ENCODE peak calls at places on chromosomes 4 and X, in four cellular contexts. S, P, K and D are unnamed samples.

GRCh38 chrX:53714580-53715335 is 28.2 kb upstream of the HUWE1 start:
- DNase-seq in S (no peak), K (peak), P (peak), D (peak)

GRCh38 chrX:17550011-17550410 is 175.0 kb downstream of the NHS start:
- DNase-seq in S (no peak), K (no peak), P (no peak), D (no peak)

GRCh38 chr4:183175631-183176232 is 76.7 kb downstream of the WWC2 start:
- DNase-seq in S (no peak), P (peak), K (peak), D (no peak)

GRCh38 chr4:37828843-37829242 is 2.4 kb downstream of the PGM2 start:
- DNase-seq in S (no peak), K (no peak), P (no peak), D (no peak)

GRCh38 chr4:5458676-5459075 is 249.7 kb downstream of the EVC2 start:
- DNase-seq in S (no peak), K (no peak), P (no peak), D (no peak)

GRCh38 chrX:130130990-130131389 is 20.7 kb upstream of the ELF4 start:
- DNase-seq in S (no peak), P (no peak), K (no peak), D (no peak)

GRCh38 chrX:46757052-46757451 is 1.9 kb downstream of the SLC9A7 start:
- DNase-seq in S (no peak), P (no peak), K (no peak), D (no peak)

GRCh38 chr4:101419324-101420135 is 72.2 kb upstream of the PPP3CA start:
- DNase-seq in P (no peak), K (peak), S (no peak), D (no peak)

GRCh38 chr4:107997001-107997788 is 7.5 kb downstream of the HADH start:
- DNase-seq in K (peak), S (peak), P (no peak), D (no peak)

GRCh38 chrX:1554469-1555210 is 17.7 kb upstream of the P2RY8 start:
- DNase-seq in P (no peak), S (no peak), K (no peak), D (no peak)

GRCh38 chr4:69057620-69058409 is 38.5 kb upstream of the UGT2B7 start:
- DNase-seq in K (peak), P (no peak), S (no peak), D (no peak)

GRCh38 chrX:115503099-115503498 is 57.9 kb upstream of the PLS3 start:
- DNase-seq in K (no peak), P (no peak), S (no peak), D (no peak)
- TF ChIP-seq CTCF in K (no peak), P (no peak), S (no peak), D (no peak)

DNA sequence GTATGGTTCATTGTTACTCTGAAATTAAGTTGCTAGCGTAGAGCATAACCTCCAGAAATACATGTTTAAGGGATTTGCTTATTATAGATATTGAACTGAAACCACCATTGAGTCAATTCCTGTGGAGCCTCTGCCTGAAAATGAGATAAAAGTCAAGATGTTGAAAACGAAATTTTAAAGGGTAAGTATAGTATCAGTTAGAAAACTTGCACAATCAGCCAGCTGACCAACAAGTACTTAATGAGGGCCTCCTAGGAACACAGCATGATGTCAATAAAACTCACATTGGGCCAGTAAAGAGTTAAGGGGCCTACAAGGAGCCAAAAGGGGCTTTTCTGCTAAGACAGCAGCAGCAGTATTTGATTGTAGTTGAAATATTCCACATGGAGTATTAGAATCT is 314.0 kb upstream of the PPARGC1A start:
- DNase-seq in P (no peak), K (no peak), S (no peak), D (no peak)
- TF ChIP-seq CTCF in P (no peak), K (no peak), S (no peak), D (no peak)

GRCh38 chrX:148893395-148893794 is 393.0 kb downstream of the AFF2 start:
- DNase-seq in P (no peak), K (no peak), S (no peak), D (no peak)
- TF ChIP-seq CTCF in P (no peak), K (no peak), S (no peak), D (no peak)

GRCh38 chr4:119783200-119783978 is 154.8 kb upstream of the PDE5A start:
- DNase-seq in P (no peak), S (no peak), K (no peak), D (no peak)
- TF ChIP-seq CTCF in P (no peak), S (no peak), K (no peak), D (no peak)

DNA sequence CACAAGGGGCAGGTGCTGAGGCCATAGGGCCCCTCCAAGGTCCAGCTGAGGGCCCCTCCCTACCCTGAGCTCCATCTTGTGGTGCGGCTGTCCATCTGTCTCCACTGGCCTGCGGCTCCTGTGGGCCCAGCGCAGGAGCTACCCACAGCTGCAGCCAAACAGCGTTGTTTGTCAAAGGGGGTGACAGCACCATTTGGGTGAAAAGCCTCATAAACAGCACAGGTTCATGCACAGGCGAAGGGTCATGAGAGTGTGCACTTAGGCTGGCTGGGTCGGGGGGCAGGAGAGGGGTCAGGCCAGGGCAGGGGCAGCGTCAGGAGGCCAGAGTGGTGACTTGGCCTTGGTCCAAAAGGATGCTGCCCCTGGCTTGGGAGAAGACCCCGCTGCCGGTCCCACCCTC is 32.3 kb downstream of the BLOC1S4 start:
- DNase-seq in K (no peak), P (no peak), S (no peak), D (no peak)
- TF ChIP-seq CTCF in K (no peak), P (no peak), S (no peak), D (no peak)

GRCh38 chr4:128060130-128060619 is 937 bp upstream of the LARP1B start:
- DNase-seq in P (no peak), S (no peak), K (peak), D (no peak)

GRCh38 chr4:128060620-128061565 is at the start of gene LARP1B:
- DNase-seq in K (peak), P (peak), S (peak), D (peak)

GRCh38 chr4:128056396-128056795 is 4.7 kb upstream of the LARP1B start:
- DNase-seq in K (no peak), S (no peak), P (no peak), D (no peak)

DNA sequence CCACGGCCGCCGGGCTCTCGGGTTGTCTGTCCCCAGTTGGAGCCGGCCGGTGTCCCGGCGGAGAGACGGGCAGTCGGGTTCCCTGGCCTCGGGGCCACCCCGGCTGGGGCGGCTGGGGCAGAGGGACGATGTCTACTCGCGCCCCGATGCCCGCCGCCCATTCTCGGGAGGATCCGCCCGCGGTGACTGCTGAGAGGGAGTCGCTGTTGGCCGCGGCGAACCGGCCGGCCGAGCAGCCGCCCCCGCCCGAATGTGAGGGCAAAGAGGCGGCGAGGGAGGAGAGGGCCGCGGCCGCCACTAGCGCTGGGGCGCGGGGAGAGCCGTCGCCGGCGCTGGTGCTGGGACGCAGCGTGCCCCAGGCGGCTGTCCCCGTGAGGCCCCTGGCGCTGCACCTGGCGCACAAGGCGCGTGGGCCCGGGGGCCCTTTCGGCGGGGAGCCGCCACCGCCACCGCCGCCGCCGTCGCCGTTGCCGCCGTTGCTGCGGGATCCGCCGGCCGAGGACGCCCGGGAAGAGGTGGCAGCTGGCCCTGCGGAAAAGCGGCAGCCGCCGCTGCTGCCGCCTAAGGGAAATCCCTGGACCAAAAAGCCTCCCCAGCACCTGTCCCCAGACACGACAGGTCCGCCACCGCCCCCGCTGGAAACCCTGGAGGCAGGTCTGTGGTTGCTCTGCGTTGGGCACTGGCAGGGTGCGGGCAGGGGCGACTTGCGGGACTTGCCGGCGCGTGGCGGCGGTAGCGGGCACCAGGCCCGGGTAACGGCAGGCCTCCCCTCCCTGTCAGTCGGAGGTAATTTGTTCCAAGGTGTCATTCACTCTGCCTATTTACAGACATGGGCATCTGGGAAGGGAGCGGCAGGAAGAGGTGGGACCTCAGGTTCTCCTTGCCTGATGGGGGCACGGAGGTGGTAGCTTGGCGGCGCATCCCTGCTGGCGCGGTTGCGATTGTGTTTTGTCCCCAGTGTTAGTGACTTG is 739 bp downstream of the LARP1B start:
- DNase-seq in S (peak), P (peak), K (peak), D (peak)
- TF ChIP-seq CTCF in S (no peak), P (no peak), K (peak), D (no peak)

DNA sequence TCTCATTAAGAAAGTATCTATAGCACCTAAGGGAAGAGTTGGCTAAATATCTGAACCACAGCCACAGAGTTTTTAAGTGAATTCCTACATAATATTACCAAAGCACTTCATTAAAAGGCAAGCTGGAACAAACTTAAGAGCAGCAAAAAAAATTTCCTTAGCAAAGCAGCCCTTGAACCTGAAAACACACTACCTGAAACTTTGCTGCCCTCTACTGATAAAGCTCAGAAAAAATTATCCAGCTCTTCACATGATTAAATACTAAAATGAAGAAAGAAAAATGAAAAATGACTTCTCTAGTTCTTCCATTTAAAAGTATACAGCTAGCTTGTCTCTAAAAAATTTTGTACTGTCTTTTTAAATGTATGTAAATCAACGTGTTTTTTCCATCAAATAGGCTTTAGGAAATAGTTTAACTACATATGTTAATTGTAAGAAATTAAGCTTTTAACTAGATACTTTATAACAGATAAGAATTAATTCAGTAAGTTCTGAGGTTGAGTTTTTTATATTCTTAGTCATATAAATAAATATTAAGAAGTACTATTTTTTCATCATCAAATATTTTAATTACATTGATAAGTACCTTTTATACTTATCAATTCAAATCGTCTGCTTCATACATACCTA is 156.1 kb downstream of the STPG2 start:
- DNase-seq in S (no peak), P (no peak), K (peak), D (no peak)
- TF ChIP-seq CTCF in S (no peak), P (peak), K (peak), D (no peak)